ENCODE peak calls at places on chromosomes 1 and 21, in four cellular contexts. L is heart right ventricle, R is left ventricle myocardium inferior, S is astrocyte of the spinal cord. O is an unnamed sample.

GRCh38 chr1:209672705-209673630 is 2.2 kb upstream of the G0S2 start:
- DNase-seq in L (no peak), R (no peak), S (no peak), O (no peak)

GRCh38 chr1:198776602-198777029 is 137.8 kb downstream of the PTPRC start:
- DNase-seq in L (peak), R (peak), S (peak), O (no peak)

GRCh38 chr1:221565718-221566117 is 176.2 kb downstream of the DUSP10 start:
- DNase-seq in L (peak), R (no peak), S (no peak), O (no peak)

GRCh38 chr1:215263636-215264035 is 181.1 kb downstream of the KCNK2 start:
- DNase-seq in L (no peak), R (no peak), S (no peak), O (no peak)

GRCh38 chr1:2821970-2822620 is 20.6 kb upstream of the TTC34 start:
- DNase-seq in L (peak), R (peak), S (no peak), O (peak)

GRCh38 chr1:162899422-162900168 is 38.6 kb upstream of the CCDC190 start:
- DNase-seq in L (peak), R (no peak), S (peak), O (no peak)

GRCh38 chr1:162062542-162063015 is 6.9 kb upstream of the NOS1AP start:
- DNase-seq in L (no peak), R (peak), S (peak), O (no peak)

GRCh38 chr1:231172411-231172810 is 10.6 kb downstream of the TRIM67 start:
- DNase-seq in L (peak), R (peak), S (no peak), O (no peak)

GRCh38 chr1:42779725-42780124 is 5.1 kb upstream of the TMEM269 start:
- DNase-seq in L (no peak), R (no peak), S (no peak), O (no peak)

GRCh38 chr1:189438808-189439207 is 1038.9 kb downstream of the BRINP3 start:
- DNase-seq in L (no peak), R (no peak), S (no peak), O (no peak)

GRCh38 chr21:44947111-44947929 is 7.5 kb downstream of the SLX9 start:
- DNase-seq in L (peak), R (peak), S (no peak), O (no peak)

GRCh38 chr1:246647113-246647512 is 77.1 kb upstream of the SCCPDH start:
- DNase-seq in L (peak), R (peak), S (peak), O (peak)

GRCh38 chr1:12275370-12275769 is 45.5 kb downstream of the VPS13D start:
- DNase-seq in L (peak), R (peak), S (peak), O (peak)

GRCh38 chr1:246309247-246309884 is 197.7 kb downstream of the SMYD3 start:
- DNase-seq in L (no peak), R (no peak), S (no peak), O (no peak)

GRCh38 chr1:184457500-184457899 is 70.7 kb downstream of the C1orf21 start:
- DNase-seq in L (no peak), R (no peak), S (peak), O (no peak)

GRCh38 chr1:210332233-210332632 is 3.5 kb downstream of the HHAT start:
- DNase-seq in L (no peak), R (no peak), S (no peak), O (no peak)

GRCh38 chr1:76147917-76148316 is 73.4 kb downstream of the ST6GALNAC3 start:
- DNase-seq in L (no peak), R (no peak), S (no peak), O (no peak)

GRCh38 chr21:35350965-35351364 is 301.9 kb upstream of the RUNX1 start:
- DNase-seq in L (no peak), R (no peak), S (peak), O (no peak)

GRCh38 chr1:230120949-230121381 is 53.9 kb downstream of the GALNT2 start:
- DNase-seq in L (no peak), R (no peak), S (no peak), O (peak)
- H3K4me3 ChIP-seq in L (no peak), R (no peak), S (no peak), O (no peak)

GRCh38 chr1:240970253-240970652 is 358.3 kb upstream of the GREM2 start:
- DNase-seq in L (no peak), R (no peak), S (no peak), O (no peak)
- TF ChIP-seq CTCF in L (no peak), R (no peak), S (no peak), O (no peak)

GRCh38 chr1:20028726-20029125 is 41.3 kb upstream of the PLA2G5 start:
- DNase-seq in L (no peak), R (peak), S (no peak), O (no peak)
- H3K4me3 ChIP-seq in L (peak), R (peak), S (no peak), O (no peak)

GRCh38 chr1:208598021-208598420 is 353.8 kb upstream of the PLXNA2 start:
- DNase-seq in L (no peak), R (no peak), S (no peak), O (no peak)

GRCh38 chr1:208597571-208597970 is 353.4 kb upstream of the PLXNA2 start:
- DNase-seq in L (no peak), R (no peak), S (no peak), O (no peak)

GRCh38 chr1:208599063-208599462 is 354.9 kb upstream of the PLXNA2 start:
- DNase-seq in L (no peak), R (no peak), S (no peak), O (no peak)

GRCh38 chr1:208601569-208601968 is 357.4 kb upstream of the PLXNA2 start:
- DNase-seq in L (no peak), R (no peak), S (peak), O (no peak)

DNA sequence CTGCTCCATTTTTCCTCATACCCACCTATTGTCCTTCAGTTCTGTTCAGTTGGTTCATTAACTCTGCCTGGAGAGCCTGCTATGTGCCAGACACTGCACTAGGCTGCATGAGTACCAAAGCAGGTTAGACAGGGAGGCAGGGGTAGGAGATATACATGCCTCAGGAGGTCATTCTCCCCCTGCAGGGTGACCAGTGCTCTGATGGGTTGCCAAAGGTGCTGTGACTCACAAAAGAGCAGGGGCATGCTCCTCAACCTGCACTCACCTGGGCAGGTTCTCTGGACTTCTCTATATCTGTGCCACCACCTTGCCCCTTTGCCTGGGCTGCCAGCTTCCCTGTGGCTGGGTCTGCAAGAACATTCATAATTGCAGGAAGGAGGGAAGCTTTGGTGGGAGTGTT is 356.3 kb upstream of the PLXNA2 start:
- DNase-seq in L (no peak), R (no peak), S (no peak), O (no peak)
- TF ChIP-seq CTCF in L (no peak), R (no peak), S (no peak), O (no peak)

GRCh38 chr1:111736548-111737215 is 2.5 kb downstream of the INKA2 start:
- DNase-seq in L (peak), R (peak), S (no peak), O (no peak)
- H3K4me3 ChIP-seq in L (peak), R (peak), S (no peak), O (no peak)

DNA sequence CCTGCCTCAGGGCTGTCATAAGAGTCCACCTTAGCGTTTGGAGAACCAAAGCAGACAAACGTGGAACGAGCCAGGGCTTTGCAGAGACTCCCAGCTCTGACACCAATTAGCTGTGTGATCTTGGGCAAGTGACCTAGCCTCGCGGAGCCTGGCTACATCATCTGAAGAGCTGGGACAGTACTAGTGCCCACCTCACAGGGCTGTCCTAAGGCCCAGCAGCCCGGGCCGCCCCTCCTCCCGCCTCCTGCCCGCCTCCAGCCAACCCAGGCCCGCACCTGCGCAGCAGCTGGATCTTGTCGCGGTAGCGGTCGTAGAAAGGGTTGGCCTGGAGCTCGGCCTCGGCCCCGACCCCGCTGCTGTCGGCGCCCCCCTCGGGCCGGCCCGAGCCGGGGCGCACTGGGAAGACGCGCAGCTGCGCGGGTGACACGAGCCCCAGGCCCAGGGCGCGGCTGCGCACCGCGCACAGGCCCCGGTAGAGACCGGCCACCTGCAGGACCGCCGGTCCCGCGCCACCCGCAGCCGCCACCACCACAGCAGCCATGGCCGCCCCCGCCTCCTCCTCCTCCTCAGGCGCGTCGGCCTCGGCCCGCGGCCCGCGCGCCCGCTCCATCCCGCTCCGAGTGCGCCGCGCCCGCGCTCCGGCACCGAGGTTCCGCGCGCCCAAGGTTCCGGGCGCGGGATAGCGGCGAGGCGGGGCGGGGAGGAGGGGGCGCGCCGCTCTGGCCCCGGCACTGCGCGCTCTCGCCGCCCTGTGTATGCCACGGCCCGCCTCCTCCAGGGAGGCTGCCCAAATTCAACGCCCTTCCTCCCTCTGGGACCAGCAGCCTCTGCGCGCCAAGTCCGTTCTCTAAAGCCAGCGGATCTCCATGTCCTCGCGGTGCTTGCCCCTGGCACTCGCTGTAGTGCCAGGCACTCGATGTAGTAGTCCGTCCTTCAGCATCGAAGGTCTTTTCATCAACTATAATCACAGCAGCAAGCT is at the start of gene ATPAF1:
- DNase-seq in L (peak), R (peak), S (peak), O (peak)
- TF ChIP-seq CTCF in L (no peak), R (no peak), S (no peak), O (no peak)

DNA sequence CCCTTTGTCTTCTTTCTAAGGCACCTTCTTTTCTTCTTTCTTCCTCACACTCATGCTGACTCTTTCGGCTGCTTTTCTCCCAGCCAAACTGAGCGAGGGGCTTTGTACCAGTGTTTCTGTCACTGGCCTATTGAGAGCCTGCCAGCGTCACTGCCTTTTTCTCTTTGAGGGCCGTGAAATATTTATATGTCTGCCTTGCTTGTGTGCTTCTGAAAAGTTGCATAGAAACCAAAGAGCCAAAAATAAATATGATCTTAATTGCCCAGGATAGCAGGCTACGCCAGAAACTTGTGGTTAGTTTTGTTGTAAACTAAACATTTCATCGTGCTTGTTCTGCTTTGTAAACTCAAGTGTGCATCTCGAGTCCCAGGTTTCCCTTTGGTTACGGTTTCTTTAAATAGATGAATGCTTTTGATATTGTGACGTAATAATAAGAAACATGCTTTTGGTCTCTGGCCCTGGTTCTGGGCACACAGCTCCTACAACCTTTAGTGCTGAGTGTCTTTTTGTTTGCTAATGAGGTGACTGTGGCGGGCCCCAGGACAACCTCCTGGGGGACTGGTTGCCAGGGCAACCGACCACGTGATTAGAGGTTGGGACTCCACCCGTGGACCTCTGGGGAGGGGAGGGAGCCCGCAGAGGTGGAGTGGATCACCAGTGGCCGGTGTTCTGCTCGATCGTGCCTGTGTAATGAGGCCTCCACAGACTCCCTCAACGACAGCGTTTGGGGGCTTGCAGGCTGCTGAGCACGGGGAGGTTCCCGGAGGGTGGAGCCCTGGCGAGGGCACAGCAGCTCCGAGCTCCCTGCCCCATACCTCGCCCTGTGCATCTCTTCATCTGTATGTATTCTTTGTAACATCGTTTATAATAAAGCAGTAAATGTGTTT is 10.9 kb downstream of the SLC37A1 start:
- DNase-seq in L (peak), R (peak), S (peak), O (peak)
- H3K4me3 ChIP-seq in L (peak), R (peak), S (peak), O (no peak)

DNA sequence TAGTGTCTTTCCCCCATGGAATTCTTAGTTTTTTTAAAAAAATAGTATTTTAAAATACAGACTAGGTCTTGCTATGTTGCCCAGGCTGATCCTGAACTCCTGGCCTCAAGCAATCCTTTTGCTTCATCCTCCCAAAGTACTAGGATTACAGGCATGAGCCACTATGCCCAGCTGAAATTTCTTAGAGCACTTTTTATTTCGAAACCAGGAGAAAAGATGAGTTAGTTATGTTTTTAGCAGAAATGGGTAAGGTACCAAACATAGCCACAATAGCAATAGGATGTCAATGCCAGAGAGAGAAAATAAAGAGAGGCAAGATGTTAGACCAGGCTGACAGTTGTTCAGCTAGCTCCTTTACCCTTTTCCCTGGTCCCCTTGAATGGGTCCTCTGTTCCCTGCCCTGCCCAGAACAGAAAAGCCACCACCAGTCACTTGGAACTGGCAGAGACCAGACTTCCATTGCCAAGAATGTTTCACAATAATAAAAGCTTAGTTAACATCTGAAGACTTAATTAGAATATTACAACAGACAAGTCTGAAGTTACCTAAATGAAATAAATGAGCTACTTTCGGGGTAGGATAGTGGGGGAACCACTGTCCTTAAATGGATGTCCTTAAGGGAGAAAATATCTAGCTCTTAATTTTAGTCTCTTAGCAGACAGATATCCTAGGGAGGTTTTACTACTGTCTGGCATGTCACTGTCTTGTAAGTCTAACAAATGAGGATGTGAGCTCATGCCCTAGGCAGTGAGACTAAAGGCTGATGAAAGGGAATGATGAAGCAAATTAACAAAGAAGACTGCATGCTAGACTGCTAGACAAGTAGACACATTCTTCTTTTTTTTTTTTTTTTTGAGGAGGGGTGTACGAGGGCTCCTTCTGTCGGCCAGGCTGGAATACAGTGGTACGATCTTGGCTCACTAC is 54.2 kb downstream of the ABL2 start:
- DNase-seq in L (no peak), R (no peak), S (peak), O (no peak)
- TF ChIP-seq CTCF in L (no peak), R (no peak), S (no peak), O (no peak)

DNA sequence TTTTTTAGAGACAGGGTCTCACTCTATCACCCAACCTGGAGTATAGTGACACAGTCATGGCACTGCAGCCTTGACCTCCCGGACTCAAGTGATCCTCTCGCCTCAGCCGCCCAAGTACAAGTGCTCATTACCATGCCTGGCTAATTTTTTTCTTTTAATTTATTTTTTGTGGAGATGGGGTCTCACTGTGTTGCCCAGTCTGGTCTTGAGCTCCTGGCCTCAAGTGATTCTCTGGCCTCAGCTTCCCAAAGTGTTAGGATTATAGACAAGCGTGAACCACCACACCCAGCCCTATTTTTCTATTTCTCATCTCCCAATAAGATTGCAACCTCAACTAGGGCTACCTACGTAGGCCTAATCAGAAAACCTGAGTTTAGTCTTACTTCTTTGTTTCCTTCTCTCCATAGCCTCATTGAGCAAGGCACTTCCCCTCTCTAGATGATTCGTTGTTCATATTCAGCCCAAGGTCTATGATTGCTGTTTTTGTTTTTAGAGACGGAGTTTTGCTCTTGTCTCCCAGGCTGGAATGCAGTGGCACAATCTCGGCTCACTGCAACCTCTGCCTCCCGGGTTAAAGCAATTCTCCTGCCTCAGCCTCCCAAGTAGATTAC is 1.1 kb upstream of the KPNA6 start:
- DNase-seq in L (no peak), R (no peak), S (no peak), O (no peak)
- H3K4me3 ChIP-seq in L (no peak), R (peak), S (no peak), O (no peak)

GRCh38 chr1:203907901-203908300 is 46.5 kb downstream of the SNRPE start:
- DNase-seq in L (no peak), R (no peak), S (no peak), O (no peak)
- TF ChIP-seq CTCF in L (no peak), R (no peak), S (no peak), O (no peak)

O was measured in mucosa of descending colon.